ENCODE peak calls at places on chromosomes 11 and 22, in eight cellular contexts. One of them, this sample, is unnamed. For H3K27me3, the result is how much of the 10 kb centered on the place peaks cover.

GRCh38 chr11:76698321-76699043 is 27.9 kb upstream of the LRRC32 start:
- DNase-seq in spleen: no peak
- DNase-seq in left ventricle myocardium inferior: no peak
- DNase-seq in osteoblast: peak
- DNase-seq in adrenal gland: no peak
- DNase-seq in pancreas: no peak
- DNase-seq in body of pancreas: no peak
- DNase-seq in mesendoderm: peak
- DNase-seq in this sample: no peak

GRCh38 chr11:62443390-62444201 is 24.8 kb downstream of the SCGB1A1 start:
- DNase-seq in mesendoderm: no peak
- DNase-seq in spleen: no peak
- DNase-seq in left ventricle myocardium inferior: peak
- DNase-seq in osteoblast: peak
- DNase-seq in adrenal gland: no peak
- DNase-seq in body of pancreas: no peak
- DNase-seq in pancreas: no peak
- DNase-seq in this sample: peak

GRCh38 chr11:63508009-63508408 is 2.1 kb downstream of the LGALS12 start:
- DNase-seq in left ventricle myocardium inferior: peak
- DNase-seq in pancreas: peak
- DNase-seq in spleen: no peak
- DNase-seq in body of pancreas: peak
- DNase-seq in adrenal gland: peak
- DNase-seq in osteoblast: no peak
- DNase-seq in mesendoderm: peak
- DNase-seq in this sample: no peak

GRCh38 chr11:111307472-111308108 is 9.2 kb downstream of the POU2AF3 start:
- DNase-seq in pancreas: no peak
- DNase-seq in body of pancreas: no peak
- DNase-seq in spleen: no peak
- DNase-seq in osteoblast: no peak
- DNase-seq in adrenal gland: no peak
- DNase-seq in left ventricle myocardium inferior: no peak
- DNase-seq in mesendoderm: no peak
- DNase-seq in this sample: no peak

GRCh38 chr11:101617735-101618332 is 34.0 kb upstream of the TRPC6 start:
- DNase-seq in spleen: no peak
- DNase-seq in mesendoderm: peak
- DNase-seq in adrenal gland: no peak
- DNase-seq in body of pancreas: no peak
- DNase-seq in pancreas: no peak
- DNase-seq in osteoblast: no peak
- DNase-seq in left ventricle myocardium inferior: no peak
- DNase-seq in this sample: no peak

GRCh38 chr22:19891350-19892248 is 36.9 kb upstream of the GNB1L start:
- DNase-seq in left ventricle myocardium inferior: no peak
- DNase-seq in pancreas: no peak
- DNase-seq in mesendoderm: peak
- DNase-seq in spleen: peak
- DNase-seq in body of pancreas: no peak
- DNase-seq in osteoblast: peak
- DNase-seq in adrenal gland: no peak
- DNase-seq in this sample: peak

GRCh38 chr11:121058941-121059340 is 35.0 kb downstream of the TBCEL start:
- DNase-seq in pancreas: no peak
- DNase-seq in adrenal gland: no peak
- DNase-seq in osteoblast: no peak
- DNase-seq in body of pancreas: no peak
- DNase-seq in spleen: no peak
- DNase-seq in mesendoderm: no peak
- DNase-seq in left ventricle myocardium inferior: no peak
- DNase-seq in this sample: no peak

GRCh38 chr11:24093410-24093809 is 403.4 kb upstream of the LUZP2 start:
- DNase-seq in left ventricle myocardium inferior: no peak
- DNase-seq in adrenal gland: no peak
- DNase-seq in mesendoderm: no peak
- DNase-seq in pancreas: no peak
- DNase-seq in body of pancreas: no peak
- DNase-seq in spleen: no peak
- DNase-seq in osteoblast: no peak
- DNase-seq in this sample: peak

DNA sequence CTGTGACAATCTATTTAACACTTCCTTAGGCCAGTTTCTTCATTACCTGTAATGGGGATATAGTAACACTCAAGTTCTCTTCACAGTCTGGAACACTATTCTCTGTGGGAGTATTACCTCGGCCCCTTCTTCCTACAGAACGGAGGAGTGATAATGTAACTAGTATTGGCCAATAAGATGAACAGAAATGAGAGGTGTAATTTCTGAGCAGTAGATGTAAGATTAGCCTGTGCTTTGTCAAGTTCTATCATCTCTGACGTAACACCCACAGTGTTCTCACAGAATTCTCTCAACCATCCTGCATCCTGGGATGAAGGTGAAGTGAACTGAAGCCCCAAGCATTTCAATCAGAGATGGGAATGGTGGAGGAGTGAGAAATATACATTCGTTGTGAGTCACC is 65.2 kb upstream of the TOP3B start:
- DNase-seq in body of pancreas: no peak
- DNase-seq in left ventricle myocardium inferior: no peak
- DNase-seq in pancreas: no peak
- DNase-seq in osteoblast: no peak
- DNase-seq in adrenal gland: no peak
- DNase-seq in spleen: no peak
- DNase-seq in mesendoderm: no peak
- DNase-seq in this sample: no peak
- H3K27me3 ChIP-seq in body of pancreas: under half
- H3K27me3 ChIP-seq in left ventricle myocardium inferior: under half
- H3K27me3 ChIP-seq in pancreas: under half
- H3K27me3 ChIP-seq in osteoblast: under half
- H3K27me3 ChIP-seq in adrenal gland: under half
- H3K27me3 ChIP-seq in spleen: under half
- H3K27me3 ChIP-seq in mesendoderm: under half
- H3K27me3 ChIP-seq in this sample: under half

DNA sequence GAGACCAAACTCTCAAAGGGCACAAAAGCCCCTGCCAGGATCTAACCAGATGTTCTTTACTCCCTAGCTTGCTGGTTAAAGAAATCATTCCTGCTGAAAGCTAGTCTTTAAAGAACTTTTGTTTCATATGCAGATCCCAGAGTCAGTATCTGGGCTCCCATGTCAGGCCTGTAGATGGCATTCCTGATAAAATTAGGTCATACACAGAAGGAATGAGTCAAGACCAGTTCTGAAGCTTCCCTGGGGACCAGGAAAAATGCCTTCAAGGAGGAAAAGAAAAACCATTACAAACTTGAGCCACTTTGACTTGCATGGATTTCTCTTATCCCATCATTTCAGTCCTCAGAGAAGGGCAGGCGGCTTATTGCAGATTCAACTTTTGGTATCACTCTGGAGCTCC is 5.9 kb downstream of the DBX1 start:
- DNase-seq in osteoblast: peak
- DNase-seq in mesendoderm: peak
- DNase-seq in body of pancreas: no peak
- DNase-seq in left ventricle myocardium inferior: no peak
- DNase-seq in pancreas: no peak
- DNase-seq in adrenal gland: no peak
- DNase-seq in spleen: no peak
- DNase-seq in this sample: no peak
- H3K27me3 ChIP-seq in osteoblast: half or more
- H3K27me3 ChIP-seq in mesendoderm: under half
- H3K27me3 ChIP-seq in body of pancreas: under half
- H3K27me3 ChIP-seq in left ventricle myocardium inferior: half or more
- H3K27me3 ChIP-seq in pancreas: under half
- H3K27me3 ChIP-seq in adrenal gland: half or more
- H3K27me3 ChIP-seq in spleen: under half
- H3K27me3 ChIP-seq in this sample: under half

GRCh38 chr11:73263640-73264039 is 8.5 kb upstream of the P2RY6 start:
- DNase-seq in adrenal gland: no peak
- DNase-seq in body of pancreas: no peak
- DNase-seq in spleen: no peak
- DNase-seq in osteoblast: no peak
- DNase-seq in pancreas: no peak
- DNase-seq in mesendoderm: no peak
- DNase-seq in left ventricle myocardium inferior: no peak
- DNase-seq in this sample: no peak
- H3K27me3 ChIP-seq in adrenal gland: under half
- H3K27me3 ChIP-seq in body of pancreas: under half
- H3K27me3 ChIP-seq in spleen: under half
- H3K27me3 ChIP-seq in osteoblast: under half
- H3K27me3 ChIP-seq in pancreas: under half
- H3K27me3 ChIP-seq in mesendoderm: under half
- H3K27me3 ChIP-seq in left ventricle myocardium inferior: under half
- H3K27me3 ChIP-seq in this sample: under half

GRCh38 chr11:64714664-64715063 is 8.3 kb downstream of the NRXN2 start:
- DNase-seq in left ventricle myocardium inferior: no peak
- DNase-seq in body of pancreas: no peak
- DNase-seq in spleen: no peak
- DNase-seq in pancreas: no peak
- DNase-seq in adrenal gland: no peak
- DNase-seq in mesendoderm: no peak
- DNase-seq in osteoblast: no peak
- DNase-seq in this sample: no peak
- H3K27me3 ChIP-seq in left ventricle myocardium inferior: half or more
- H3K27me3 ChIP-seq in body of pancreas: under half
- H3K27me3 ChIP-seq in spleen: half or more
- H3K27me3 ChIP-seq in pancreas: under half
- H3K27me3 ChIP-seq in adrenal gland: half or more
- H3K27me3 ChIP-seq in mesendoderm: under half
- H3K27me3 ChIP-seq in osteoblast: half or more
- H3K27me3 ChIP-seq in this sample: under half

DNA sequence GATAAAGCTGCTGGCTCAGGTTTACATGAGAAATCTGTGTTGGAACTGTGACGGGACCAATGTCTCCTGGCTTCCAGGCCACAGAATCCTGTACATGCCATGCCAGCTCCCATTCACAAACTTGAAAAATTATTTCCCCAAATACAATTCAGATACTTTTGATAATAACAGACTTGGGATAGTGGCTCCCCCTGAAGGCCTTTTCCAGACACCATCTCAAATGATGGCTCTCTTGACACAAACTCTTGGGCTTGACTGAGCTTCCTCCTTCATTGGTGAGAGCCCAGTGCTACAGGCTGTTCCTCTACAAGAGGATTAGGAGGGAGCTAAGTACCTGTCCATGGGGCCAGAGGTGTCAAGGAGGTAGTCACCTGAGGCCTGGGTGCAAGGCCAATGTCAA is 104.7 kb upstream of the PAX6 start:
- DNase-seq in spleen: no peak
- DNase-seq in left ventricle myocardium inferior: no peak
- DNase-seq in adrenal gland: no peak
- DNase-seq in body of pancreas: no peak
- DNase-seq in mesendoderm: no peak
- DNase-seq in pancreas: no peak
- DNase-seq in osteoblast: no peak
- DNase-seq in this sample: no peak
- H3K27me3 ChIP-seq in spleen: under half
- H3K27me3 ChIP-seq in left ventricle myocardium inferior: under half
- H3K27me3 ChIP-seq in adrenal gland: under half
- H3K27me3 ChIP-seq in body of pancreas: under half
- H3K27me3 ChIP-seq in mesendoderm: under half
- H3K27me3 ChIP-seq in pancreas: under half
- H3K27me3 ChIP-seq in osteoblast: under half
- H3K27me3 ChIP-seq in this sample: under half

This sample was measured in MG63.